ENCODE peak calls at places on chromosome X, in four cellular contexts. One of them, this sample, is unnamed.

GRCh38 chrX:68872171-68872570 is 43.4 kb downstream of the EFNB1 start:
- DNase-seq in T-helper 17 cell: no peak
- DNase-seq in PC-9: peak; percentile 26
- DNase-seq in stimulated activated CD4-positive, alpha-beta T cell treated with anti-CD3 and anti-CD28 coated beads, TNF-alpha, amount 100 ng/mL, for 1 hour: no peak
- DNase-seq in this sample: no peak

GRCh38 chrX:43745938-43746721 is 90.0 kb downstream of the MAOA start:
- DNase-seq in T-helper 17 cell: no peak
- DNase-seq in PC-9: no peak
- DNase-seq in stimulated activated CD4-positive, alpha-beta T cell treated with anti-CD3 and anti-CD28 coated beads, TNF-alpha, amount 100 ng/mL, for 1 hour: no peak
- DNase-seq in this sample: no peak

GRCh38 chrX:151962034-151962433 is 12.4 kb downstream of the GABRE start:
- DNase-seq in T-helper 17 cell: no peak
- DNase-seq in PC-9: no peak
- DNase-seq in stimulated activated CD4-positive, alpha-beta T cell treated with anti-CD3 and anti-CD28 coated beads, TNF-alpha, amount 100 ng/mL, for 1 hour: no peak
- DNase-seq in this sample: no peak

GRCh38 chrX:125505207-125505606 is 185.5 kb downstream of the TEX13C start:
- DNase-seq in T-helper 17 cell: no peak
- DNase-seq in PC-9: no peak
- DNase-seq in stimulated activated CD4-positive, alpha-beta T cell treated with anti-CD3 and anti-CD28 coated beads, TNF-alpha, amount 100 ng/mL, for 1 hour: no peak
- DNase-seq in this sample: no peak

GRCh38 chrX:15616531-15616930 is 15.8 kb upstream of the ACE2 start:
- DNase-seq in T-helper 17 cell: no peak
- DNase-seq in PC-9: no peak
- DNase-seq in stimulated activated CD4-positive, alpha-beta T cell treated with anti-CD3 and anti-CD28 coated beads, TNF-alpha, amount 100 ng/mL, for 1 hour: no peak
- DNase-seq in this sample: no peak

GRCh38 chrX:45135616-45136015 is 65.1 kb downstream of the DIPK2B start:
- DNase-seq in T-helper 17 cell: no peak
- DNase-seq in PC-9: no peak
- DNase-seq in stimulated activated CD4-positive, alpha-beta T cell treated with anti-CD3 and anti-CD28 coated beads, TNF-alpha, amount 100 ng/mL, for 1 hour: no peak
- DNase-seq in this sample: no peak

GRCh38 chrX:153921070-153921469 is 5.0 kb downstream of the ARHGAP4 start:
- DNase-seq in T-helper 17 cell: no peak
- DNase-seq in PC-9: no peak
- DNase-seq in stimulated activated CD4-positive, alpha-beta T cell treated with anti-CD3 and anti-CD28 coated beads, TNF-alpha, amount 100 ng/mL, for 1 hour: no peak
- DNase-seq in this sample: no peak

GRCh38 chrX:150438165-150438564 is 75.0 kb downstream of the MAMLD1 start:
- DNase-seq in T-helper 17 cell: no peak
- DNase-seq in PC-9: no peak
- DNase-seq in stimulated activated CD4-positive, alpha-beta T cell treated with anti-CD3 and anti-CD28 coated beads, TNF-alpha, amount 100 ng/mL, for 1 hour: no peak
- DNase-seq in this sample: no peak

GRCh38 chrX:386239-386767 is 404 bp downstream of the PPP2R3B start:
- DNase-seq in T-helper 17 cell: no peak
- DNase-seq in PC-9: no peak
- DNase-seq in stimulated activated CD4-positive, alpha-beta T cell treated with anti-CD3 and anti-CD28 coated beads, TNF-alpha, amount 100 ng/mL, for 1 hour: no peak
- DNase-seq in this sample: no peak

GRCh38 chrX:41110801-41111625 is 25.8 kb downstream of the USP9X start:
- DNase-seq in T-helper 17 cell: no peak
- DNase-seq in PC-9: no peak
- DNase-seq in stimulated activated CD4-positive, alpha-beta T cell treated with anti-CD3 and anti-CD28 coated beads, TNF-alpha, amount 100 ng/mL, for 1 hour: no peak
- DNase-seq in this sample: no peak

This sample was measured in T1000.